ENCODE peak calls at places on chromosomes 3 and 15, in eight cellular contexts. A is Calu3; B is GDM1; J is adrenal gland; T is HuH-7; E is natural killer cell; L is iPS-NIHi11; F is stimulated activated CD8-positive, alpha-beta memory T cell treated with anti-CD3 and anti-CD28 coated beads, Interleukin-12 subunit alpha, Interleukin-12 subunit beta, amount 100 ng/mL, for 4 hours. R is an unnamed sample.

GRCh38 chr3:149532463-149533180 is 58.1 kb downstream of the TM4SF4 start:
- DNase-seq in A (no peak), L (no peak), F (no peak), B (no peak), J (peak), T (no peak), E (no peak), R (no peak)

GRCh38 chr3:156471431-156471830 is 83.5 kb downstream of the SSR3 start:
- DNase-seq in A (peak), T (no peak), L (no peak), B (no peak), F (no peak), J (no peak), E (no peak), R (no peak)

GRCh38 chr3:30426319-30426993 is 179.9 kb upstream of the TGFBR2 start:
- DNase-seq in J (peak), E (no peak), T (no peak), F (no peak), B (no peak), L (peak), A (no peak), R (no peak)

GRCh38 chr3:184523825-184524615 is 37.6 kb upstream of the EPHB3 start:
- DNase-seq in F (no peak), B (peak), E (no peak), L (peak), A (peak), J (peak), T (no peak), R (peak)

GRCh38 chr15:62390793-62391543 is 225.9 kb upstream of the C2CD4B start:
- DNase-seq in E (peak), L (peak), J (peak), T (peak), A (peak), B (peak), F (peak), R (peak)

GRCh38 chr3:104360038-104360437 is 1006.7 kb upstream of the ALCAM start:
- DNase-seq in E (no peak), B (no peak), T (no peak), J (no peak), F (no peak), L (no peak), A (no peak), R (no peak)

GRCh38 chr15:45402955-45403892 is 24.9 kb upstream of the GATM start:
- DNase-seq in T (peak), B (no peak), J (peak), F (peak), A (peak), L (peak), E (peak), R (peak)

GRCh38 chr3:160678447-160678846 is 1.5 kb downstream of the ARL14 start:
- DNase-seq in E (no peak), A (peak), L (no peak), F (no peak), J (no peak), T (peak), B (no peak), R (peak)

GRCh38 chr3:55647086-55647485 is 160.0 kb upstream of the WNT5A start:
- DNase-seq in A (no peak), B (no peak), L (no peak), F (no peak), T (no peak), E (no peak), J (no peak), R (no peak)

R was measured in HT-29.